ENCODE peak calls at places on chromosomes 1 and 21, in four cellular contexts. X is H1, V is neuronal stem cell, B is trophoblast cell. N is an unnamed sample.
A peak's percentile ranks its signal among the peaks of the same experiment; 100 is the strongest.

GRCh38 chr1:169943963-169944526 is 50.3 kb upstream of the SCYL3 start:
- DNase-seq in B (no peak), V (no peak), X (no peak), N (no peak)

GRCh38 chr1:154837034-154837678 is 32.9 kb downstream of the KCNN3 start:
- DNase-seq in B (no peak), X (no peak), V (no peak), N (no peak)

GRCh38 chr1:179953974-179954493 is 576 bp upstream of the CEP350 start:
- DNase-seq in V (no peak), B (peak; percentile 45), X (no peak), N (peak; percentile 51)

GRCh38 chr1:30600258-30600657 is 123.1 kb downstream of the MATN1 start:
- DNase-seq in B (no peak), V (no peak), X (no peak), N (no peak)

GRCh38 chr1:62997849-62998248 is 213.9 kb downstream of the ATG4C start:
- DNase-seq in X (no peak), B (no peak), V (no peak), N (no peak)

GRCh38 chr1:27301582-27302199 is 20.3 kb upstream of the TMEM222 start:
- DNase-seq in V (no peak), X (no peak), B (no peak), N (no peak)

GRCh38 chr1:7299994-7300393 is 471.1 kb upstream of the VAMP3 start:
- DNase-seq in B (no peak), X (no peak), V (no peak), N (peak; percentile 96)

GRCh38 chr1:171610385-171610784 is 11.7 kb upstream of the MYOCOS start:
- DNase-seq in B (no peak), V (no peak), X (no peak), N (peak; percentile 37)

GRCh38 chr1:160489513-160490261 is 33.4 kb downstream of the SLAMF6 start:
- DNase-seq in X (no peak), B (no peak), V (no peak), N (no peak)

GRCh38 chr1:8297245-8297644 is 20.7 kb upstream of the SLC45A1 start:
- DNase-seq in V (no peak), B (no peak), X (no peak), N (no peak)

GRCh38 chr1:19654386-19654785 is 10.3 kb downstream of the NBL1 start:
- DNase-seq in X (no peak), B (no peak), V (no peak), N (no peak)

GRCh38 chr1:153339802-153340201 is 8.8 kb downstream of the PGLYRP4 start:
- DNase-seq in V (no peak), B (no peak), X (no peak), N (no peak)

GRCh38 chr1:236141447-236142357 is 637 bp upstream of the GPR137B start:
- DNase-seq in X (no peak), V (peak; percentile 57), B (peak; percentile 55), N (peak; percentile 56)

GRCh38 chr1:223338811-223339746 is 24.9 kb downstream of the SUSD4 start:
- DNase-seq in X (no peak), B (no peak), V (no peak), N (peak; percentile 41)

GRCh38 chr1:30506785-30507312 is 216.5 kb downstream of the MATN1 start:
- DNase-seq in B (no peak), X (no peak), V (no peak), N (no peak)

GRCh38 chr1:193408782-193409293 is 222.4 kb upstream of the B3GALT2 start:
- DNase-seq in V (no peak), X (no peak), B (peak; percentile 91), N (peak; percentile 75)

GRCh38 chr21:20259035-20259867 is 739.0 kb upstream of the NCAM2 start:
- DNase-seq in V (no peak), X (no peak), B (no peak), N (no peak)

GRCh38 chr1:30134466-30135217 is 588.7 kb downstream of the MATN1 start:
- DNase-seq in X (no peak), V (no peak), B (no peak), N (no peak)

GRCh38 chr21:41289431-41289830 is 27.2 kb upstream of the FAM3B start:
- DNase-seq in B (peak; percentile 35), X (no peak), V (peak; percentile 12), N (peak; percentile 4)

GRCh38 chr1:61285371-61285885 is 203.1 kb downstream of the NFIA start:
- DNase-seq in V (no peak), X (no peak), B (no peak), N (no peak)

GRCh38 chr1:74236440-74236839 is 1.3 kb downstream of the TNNI3K start:
- DNase-seq in X (no peak), V (no peak), B (no peak), N (no peak)

GRCh38 chr1:24111264-24111997 is 504 bp downstream of the MYOM3 start:
- DNase-seq in B (no peak), V (no peak), X (no peak), N (no peak)

GRCh38 chr1:177137814-177138213 is 26.7 kb downstream of the ASTN1 start:
- DNase-seq in B (no peak), X (no peak), V (no peak), N (no peak)

GRCh38 chr21:28333455-28334108 is 659.1 kb downstream of the LTN1 start:
- DNase-seq in V (no peak), X (no peak), B (no peak), N (peak; percentile 75)

GRCh38 chr1:224727851-224728250 is 111.7 kb downstream of the CNIH3 start:
- DNase-seq in X (no peak), B (no peak), V (no peak), N (no peak)

GRCh38 chr1:57517587-57518397 is 93.9 kb upstream of the DAB1 start:
- DNase-seq in X (no peak), V (no peak), B (no peak), N (no peak)

GRCh38 chr1:77386276-77386675 is 104.5 kb downstream of the AK5 start:
- DNase-seq in V (no peak), X (no peak), B (no peak), N (peak; percentile 9)

GRCh38 chr1:226764533-226764932 is 25.5 kb upstream of the ITPKB start:
- DNase-seq in B (no peak), V (no peak), X (no peak), N (no peak)

GRCh38 chr1:55326496-55326895 is 111.3 kb upstream of the USP24 start:
- DNase-seq in V (no peak), B (no peak), X (no peak), N (peak; percentile 62)

GRCh38 chr1:211632117-211632807 is 43.2 kb downstream of the NEK2 start:
- DNase-seq in X (no peak), B (no peak), V (no peak), N (no peak)

GRCh38 chr1:25186608-25187007 is 45.7 kb downstream of the SYF2 start:
- DNase-seq in V (no peak), B (no peak), X (no peak), N (no peak)

GRCh38 chr1:214418380-214418779 is 133.0 kb downstream of the PTPN14 start:
- DNase-seq in B (no peak), V (no peak), X (no peak), N (no peak)

GRCh38 chr1:201778279-201779023 is 50.5 kb upstream of the IPO9 start:
- DNase-seq in V (no peak), X (no peak), B (no peak), N (no peak)

GRCh38 chr1:44642925-44643324 is 31.4 kb downstream of the TMEM53 start:
- DNase-seq in V (no peak), B (no peak), X (no peak), N (no peak)
- H4K91ac ChIP-seq in V (no peak overlapping the region), B (no peak overlapping the region), X (no peak overlapping the region), N (no peak overlapping the region)

GRCh38 chr1:173333581-173333980 is 126.5 kb upstream of the TNFSF4 start:
- DNase-seq in X (no peak), V (no peak), B (no peak), N (peak; percentile 47)

GRCh38 chr1:173329747-173330146 is 122.6 kb upstream of the TNFSF4 start:
- DNase-seq in X (no peak), B (no peak), V (no peak), N (peak; percentile 82)

GRCh38 chr1:173328961-173329360 is 121.8 kb upstream of the TNFSF4 start:
- DNase-seq in X (no peak), B (no peak), V (no peak), N (no peak)

GRCh38 chr1:173330149-173330951 is 123.2 kb upstream of the TNFSF4 start:
- DNase-seq in X (no peak), V (no peak), B (no peak), N (peak; percentile 83)

GRCh38 chr1:173332026-173332425 is 124.9 kb upstream of the TNFSF4 start:
- DNase-seq in X (no peak), V (no peak), B (no peak), N (peak; percentile 89)
- H4K91ac ChIP-seq in X (no peak overlapping the region), V (no peak overlapping the region), B (no peak overlapping the region), N (peak overlapping the region; percentile 0)

DNA sequence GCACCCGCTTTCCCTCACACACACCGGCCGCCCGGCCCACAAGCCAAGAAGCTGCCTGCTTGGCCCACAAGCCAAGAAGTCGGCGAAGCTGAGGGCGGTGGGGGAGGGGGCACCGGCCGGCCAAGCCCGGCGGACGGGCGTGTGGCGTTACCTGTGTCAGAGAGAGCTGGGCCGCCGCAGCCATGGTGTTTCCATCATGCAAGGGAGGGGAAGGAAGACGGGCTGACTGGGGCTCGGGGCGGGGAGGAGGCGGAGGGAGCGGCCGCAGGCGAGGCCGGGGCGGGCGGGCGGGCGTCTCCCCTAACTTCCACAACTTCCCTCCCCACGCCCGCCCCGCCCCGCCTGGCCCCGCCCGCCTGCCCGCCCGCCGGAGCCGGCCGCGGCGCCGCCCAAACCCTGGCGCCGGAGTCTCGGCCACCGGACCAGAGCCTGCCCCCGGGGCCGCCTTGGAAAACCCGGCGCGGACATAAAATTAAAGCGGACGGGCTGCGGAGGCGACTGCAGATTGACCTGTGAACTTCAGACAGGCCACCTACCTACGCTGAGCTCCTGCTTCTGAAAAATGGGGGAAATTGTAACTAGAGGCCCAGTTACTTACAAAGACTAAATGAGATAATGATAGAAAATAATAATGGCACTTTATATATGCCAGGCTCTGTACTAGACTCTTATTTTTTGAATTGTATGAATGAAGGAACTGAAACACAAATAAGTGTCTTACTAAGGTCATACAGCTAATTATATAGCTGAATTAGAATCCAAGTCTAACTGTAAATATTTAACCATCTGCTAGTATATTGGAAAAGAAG is at the start of gene EPS15:
- DNase-seq in X (no peak), B (peak; percentile 72), V (peak; percentile 73), N (peak; percentile 67)
- H4K91ac ChIP-seq in X (no peak within 1 kb of the TSS), B (peak within 1 kb of the TSS; percentile 89), V (no peak within 1 kb of the TSS), N (peak within 1 kb of the TSS; percentile 32)

DNA sequence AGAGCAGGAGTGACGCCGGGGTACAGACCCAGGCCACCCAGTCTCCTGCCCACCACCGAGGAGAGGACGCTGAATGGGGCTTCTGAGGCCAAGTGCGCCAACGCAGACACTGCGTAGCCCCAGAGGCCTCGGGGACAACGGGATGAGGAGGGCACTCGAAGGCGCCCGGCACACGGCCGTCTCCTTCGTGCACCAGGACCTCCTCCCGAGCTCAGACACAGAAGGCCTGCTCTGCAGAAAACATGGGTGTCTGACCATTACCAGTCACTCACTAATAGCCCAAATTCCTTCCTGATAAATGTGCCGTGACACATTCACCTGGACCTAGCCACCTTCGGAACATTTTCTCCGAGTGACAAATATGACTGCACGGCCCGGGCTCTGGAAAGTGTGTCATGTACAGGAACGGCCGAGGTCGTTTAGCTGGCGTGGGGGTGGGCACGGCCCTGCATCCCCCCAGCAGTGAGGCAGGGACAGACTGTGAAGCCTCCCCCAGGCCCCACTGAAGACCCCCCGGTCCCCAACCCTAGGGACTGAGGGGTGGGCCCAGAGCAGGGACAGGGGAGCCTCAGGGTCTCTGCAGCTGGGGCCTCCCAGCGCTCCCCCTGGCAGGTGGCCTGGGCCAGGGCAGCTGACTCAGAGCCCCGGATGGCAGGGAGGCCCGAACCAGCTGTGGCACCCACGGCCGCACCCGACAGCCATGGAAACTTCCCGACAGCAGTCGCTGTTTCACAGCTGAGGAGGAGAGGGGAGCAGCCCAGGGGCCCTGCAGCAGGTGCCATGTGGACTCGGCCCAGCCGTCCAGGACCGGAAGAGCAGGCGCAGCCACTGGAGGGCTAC is 16.7 kb upstream of the COL6A2 start:
- DNase-seq in V (no peak), X (no peak), B (peak; percentile 36), N (no peak)
- H4K91ac ChIP-seq in V (no peak overlapping the region), X (no peak overlapping the region), B (no peak overlapping the region), N (peak overlapping the region; percentile 90)